ENCODE peak calls at places on chromosome 14, in nine cellular contexts. W is fibroblast of lung; Y is SJCRH30; N is PC-3; M is A549; Q is GM12878; L is endothelial cell of umbilical vein; H is left lung; A is CD8-positive, alpha-beta memory T cell. G is an unnamed sample. For H3K9me3, the result is how much of the 10 kb centered on the place peaks cover.

GRCh38 chr14:94945615-94946014 is 175.7 kb upstream of the GSC start:
- DNase-seq in N (no peak), A (peak), W (no peak), H (no peak), M (no peak), Q (no peak), Y (no peak), L (no peak), G (no peak)

GRCh38 chr14:95895720-95896119 is 19.1 kb downstream of the TUNAR start:
- DNase-seq in A (no peak), Y (no peak), Q (no peak), N (peak), L (no peak), M (peak), W (no peak), H (no peak), G (no peak)

GRCh38 chr14:63524537-63525155 is 18.5 kb downstream of the PPP2R5E start:
- DNase-seq in L (no peak), W (no peak), Q (peak), M (no peak), N (no peak), H (no peak), A (peak), Y (no peak), G (no peak)

GRCh38 chr14:82855912-82856381 is 1322.3 kb upstream of the SEL1L start:
- DNase-seq in M (no peak), W (peak), H (no peak), N (peak), Q (no peak), A (no peak), Y (peak), L (peak), G (no peak)

GRCh38 chr14:104604461-104605449 is at the start of gene TMEM179:
- DNase-seq in A (no peak), W (no peak), H (peak), M (no peak), Q (no peak), N (peak), L (peak), Y (no peak), G (no peak)

GRCh38 chr14:105641075-105641937 is 114.9 kb downstream of the TMEM121 start:
- DNase-seq in Q (no peak), A (no peak), W (no peak), Y (no peak), N (no peak), M (no peak), L (no peak), H (no peak), G (no peak)

GRCh38 chr14:78018283-78018682 is 151.9 kb upstream of the NRXN3 start:
- DNase-seq in M (no peak), L (no peak), W (no peak), Q (no peak), H (no peak), N (no peak), A (no peak), Y (no peak), G (no peak)

GRCh38 chr14:61601923-61602732 is 93.2 kb upstream of the HIF1A start:
- DNase-seq in L (no peak), Q (no peak), W (no peak), A (no peak), H (no peak), N (no peak), Y (no peak), M (no peak), G (no peak)

GRCh38 chr14:22388669-22389625 is 200.1 kb downstream of the DAD1 start:
- DNase-seq in Y (no peak), H (no peak), L (no peak), W (peak), Q (no peak), M (no peak), A (no peak), N (peak), G (no peak)

GRCh38 chr14:69261761-69262331 is 1.9 kb downstream of the GALNT16 start:
- DNase-seq in Q (no peak), N (no peak), A (no peak), W (no peak), H (no peak), M (peak), Y (no peak), L (no peak), G (no peak)

GRCh38 chr14:86402547-86402946 is 872.6 kb downstream of the FLRT2 start:
- DNase-seq in Y (no peak), Q (no peak), H (no peak), M (no peak), W (no peak), N (no peak), L (no peak), A (no peak), G (no peak)

GRCh38 chr14:99672506-99673327 is 11.4 kb upstream of the CYP46A1 start:
- DNase-seq in Q (no peak), Y (no peak), N (no peak), A (no peak), L (no peak), H (no peak), M (no peak), W (no peak), G (no peak)

GRCh38 chr14:22099942-22100763 is 426.5 kb upstream of the OR4E1 start:
- DNase-seq in Y (no peak), A (peak), M (peak), Q (no peak), N (peak), W (peak), L (peak), H (peak), G (no peak)

GRCh38 chr14:65444230-65444629 is 31.7 kb downstream of the FUT8 start:
- DNase-seq in A (no peak), L (peak), H (no peak), M (no peak), Q (no peak), W (no peak), N (peak), Y (no peak), G (no peak)

GRCh38 chr14:75806247-75806876 is 145.3 kb downstream of the TTLL5 start:
- DNase-seq in Y (no peak), W (no peak), A (no peak), N (no peak), H (no peak), L (no peak), Q (no peak), M (no peak), G (no peak)
- H3K9me3 ChIP-seq in Y (under half), W (under half), A (under half), N (under half), H (under half), L (under half), Q (under half), M (under half), G (under half)

GRCh38 chr14:56102901-56103409 is 15.3 kb upstream of the PELI2 start:
- DNase-seq in W (no peak), L (no peak), N (no peak), Y (no peak), H (no peak), A (no peak), M (no peak), Q (no peak), G (no peak)
- H3K4me3 ChIP-seq in W (no peak), L (no peak), N (no peak), Y (no peak), H (no peak), A (no peak), M (no peak), Q (no peak), G (no peak)

DNA sequence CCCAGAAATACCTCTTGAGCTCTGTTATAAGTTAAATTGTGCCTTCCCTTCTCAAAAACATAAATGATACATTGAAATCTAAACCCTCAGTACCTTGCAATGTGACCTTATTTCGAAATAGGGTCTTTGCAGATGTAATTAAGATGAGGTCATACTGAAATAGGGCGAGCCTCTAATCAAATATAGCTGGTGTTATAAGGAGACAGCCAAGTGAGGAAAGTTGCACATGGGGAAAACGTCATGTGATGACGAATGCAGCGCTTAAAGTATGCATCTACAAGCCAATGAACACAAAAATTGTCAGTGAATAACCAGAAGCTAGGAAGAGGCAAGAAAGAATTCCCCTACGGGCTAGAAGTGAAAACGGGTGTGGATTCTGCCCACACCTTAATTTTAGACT is 305.2 kb upstream of the FOXG1 start:
- DNase-seq in Y (no peak), M (peak), L (no peak), A (no peak), H (no peak), W (peak), N (no peak), Q (no peak), G (no peak)
- H3K9me3 ChIP-seq in Y (under half), M (under half), L (under half), A (under half), H (under half), W (under half), N (under half), Q (under half), G (under half)

DNA sequence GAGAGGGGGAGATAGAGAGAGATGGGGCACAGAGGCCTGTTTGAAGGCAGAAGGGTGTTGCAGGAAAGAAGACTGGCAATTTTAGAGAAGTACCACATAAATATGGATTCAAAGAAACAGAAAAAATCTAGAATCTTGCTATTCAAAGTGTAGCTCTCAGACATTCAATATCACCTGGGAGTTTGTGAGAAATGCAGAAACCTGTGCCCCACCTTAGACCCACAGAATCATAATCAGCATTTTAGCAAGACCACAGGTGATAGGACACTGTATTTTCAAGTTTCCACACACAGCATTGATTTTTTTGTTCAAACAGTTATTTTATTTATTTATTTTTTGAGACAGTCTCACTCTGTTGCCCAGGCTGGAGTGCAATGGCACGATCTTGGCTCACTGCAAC is 3.3 kb downstream of the NEDD8 start:
- DNase-seq in Y (no peak), W (no peak), L (no peak), H (no peak), Q (no peak), M (no peak), A (no peak), N (no peak), G (no peak)
- H3K4me3 ChIP-seq in Y (no peak), W (no peak), L (no peak), H (no peak), Q (no peak), M (no peak), A (no peak), N (no peak), G (no peak)

DNA sequence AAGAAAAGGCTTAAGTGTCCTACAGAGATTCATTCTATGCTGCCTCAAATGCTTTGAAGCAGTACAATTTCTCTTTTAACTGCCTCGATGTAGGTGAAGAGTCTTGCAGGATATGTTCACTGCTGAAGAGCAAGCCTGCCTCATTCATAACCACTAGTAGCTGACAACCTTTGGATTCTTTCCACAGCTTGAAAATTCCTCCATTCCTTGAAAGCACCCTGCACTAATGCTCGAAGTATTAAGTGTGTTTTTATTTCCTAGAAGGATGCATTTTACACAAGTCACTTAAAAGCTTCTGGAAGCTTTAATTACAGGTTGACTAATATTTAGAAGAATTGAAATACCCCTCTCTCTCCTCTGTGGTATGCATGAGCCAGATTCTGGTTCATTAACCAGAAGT is 429.4 kb downstream of the DIO2 start:
- DNase-seq in H (no peak), N (no peak), L (no peak), Q (no peak), W (peak), A (no peak), M (no peak), Y (no peak), G (no peak)
- H3K9me3 ChIP-seq in H (under half), N (under half), L (under half), Q (under half), W (under half), A (under half), M (under half), Y (under half), G (under half)